ENCODE peak calls at places on chromosomes 13 and 19, in four cellular contexts. O, E, F and M are unnamed samples.

GRCh38 chr19:55809381-55810058 is 22.3 kb downstream of the NLRP11 start:
- DNase-seq in O (peak; percentile 46), E (peak; percentile 24), F (peak; percentile 48), M (no peak)

GRCh38 chr19:15282311-15282705 is 50.0 kb downstream of the BRD4 start:
- DNase-seq in O (no peak), E (no peak), F (no peak), M (no peak)

GRCh38 chr19:13692096-13692495 is 72.2 kb upstream of the MRI1 start:
- DNase-seq in O (peak; percentile 63), E (peak; percentile 73), F (peak; percentile 29), M (peak; percentile 4)

GRCh38 chr13:107851670-107852460 is 363.5 kb downstream of the LIG4 start:
- DNase-seq in O (no peak), E (no peak), F (no peak), M (no peak)

GRCh38 chr13:79637086-79637763 is 156.3 kb downstream of the NDFIP2 start:
- DNase-seq in O (no peak), E (peak; percentile 9), F (peak; percentile 88), M (no peak)

GRCh38 chr13:23469901-23470525 is 36.5 kb upstream of the SACS start:
- DNase-seq in O (peak; percentile 31), E (peak; percentile 90), F (no peak), M (peak; percentile 66)

GRCh38 chr13:33441015-33441414 is 155.5 kb upstream of the STARD13 start:
- DNase-seq in O (no peak), E (peak; percentile 47), F (peak; percentile 42), M (no peak)

GRCh38 chr19:40284501-40285352 is at the start of gene AKT2:
- DNase-seq in O (no peak), E (peak; percentile 77), F (peak; percentile 66), M (no peak)

GRCh38 chr19:1252818-1253513 is 4.6 kb downstream of the MIDN start:
- DNase-seq in O (peak; percentile 87), E (peak; percentile 98), F (peak; percentile 99), M (peak; percentile 80)

GRCh38 chr19:29805026-29805925 is 6.5 kb upstream of the CCNE1 start:
- DNase-seq in O (peak; percentile 29), E (peak; percentile 40), F (no peak), M (no peak)

GRCh38 chr19:472005-472858 is 11.4 kb upstream of the SHC2 start:
- DNase-seq in O (no peak), E (peak; percentile 58), F (no peak), M (no peak)

GRCh38 chr19:17949956-17950309 is 17.0 kb upstream of the KCNN1 start:
- DNase-seq in O (no peak), E (no peak), F (no peak), M (no peak)

GRCh38 chr13:32581177-32581786 is 5.0 kb upstream of the PDS5B start:
- DNase-seq in O (no peak), E (peak; percentile 51), F (peak; percentile 63), M (no peak)

GRCh38 chr13:112819816-112820215 is 130.0 kb downstream of the ATP11A start:
- DNase-seq in O (no peak), E (no peak), F (no peak), M (no peak)

GRCh38 chr19:50230379-50231351 is 27.2 kb downstream of the MYH14 start:
- DNase-seq in O (no peak), E (no peak), F (no peak), M (no peak)

GRCh38 chr13:76164290-76164689 is 528.2 kb downstream of the LMO7 start:
- DNase-seq in O (no peak), E (peak; percentile 33), F (no peak), M (no peak)

GRCh38 chr19:6536138-6536671 is 5.4 kb downstream of the TNFSF9 start:
- DNase-seq in O (peak; percentile 60), E (no peak), F (peak; percentile 33), M (no peak)

GRCh38 chr13:41706189-41706588 is 248.8 kb downstream of the RGCC start:
- DNase-seq in O (no peak), E (no peak), F (peak; percentile 9), M (no peak)

GRCh38 chr13:97003071-97003470 is 8.8 kb upstream of the OXGR1 start:
- DNase-seq in O (no peak), E (no peak), F (no peak), M (no peak)

GRCh38 chr13:40993987-40994386 is 25.1 kb downstream of the ELF1 start:
- DNase-seq in O (no peak), E (no peak), F (no peak), M (no peak)

GRCh38 chr19:36916991-36917390 is 859 bp downstream of the ZNF568 start:
- DNase-seq in O (peak; percentile 39), E (peak; percentile 67), F (peak; percentile 46), M (peak; percentile 7)

GRCh38 chr19:19459707-19460251 is 54.3 kb downstream of the GATAD2A start:
- DNase-seq in O (peak; percentile 65), E (peak; percentile 79), F (peak; percentile 58), M (no peak)

GRCh38 chr13:113559061-113559460 is 25.5 kb upstream of the TFDP1 start:
- DNase-seq in O (no peak), E (no peak), F (no peak), M (no peak)

GRCh38 chr19:45187421-45188100 is 9.0 kb downstream of the BLOC1S3 start:
- DNase-seq in O (no peak), E (no peak), F (no peak), M (no peak)

GRCh38 chr19:29639086-29639485 is 26.2 kb upstream of the PLEKHF1 start:
- DNase-seq in O (no peak), E (no peak), F (no peak), M (no peak)

GRCh38 chr13:95354680-95355487 is 53.6 kb upstream of the ABCC4 start:
- DNase-seq in O (no peak), E (no peak), F (peak; percentile 25), M (no peak)

GRCh38 chr13:90105881-90106496 is 1241.5 kb upstream of the MIR17HG start:
- DNase-seq in O (no peak), E (peak; percentile 17), F (peak; percentile 59), M (peak; percentile 26)

GRCh38 chr19:27962260-27962659 is 1250.7 kb downstream of the UQCRFS1 start:
- DNase-seq in O (no peak), E (no peak), F (peak; percentile 42), M (peak; percentile 55)

GRCh38 chr13:97810152-97810551 is 143.3 kb upstream of the IPO5 start:
- DNase-seq in O (no peak), E (peak; percentile 50), F (peak; percentile 57), M (no peak)

GRCh38 chr19:12786149-12786870 is 5.0 kb upstream of the JUNB start:
- DNase-seq in O (no peak), E (no peak), F (no peak), M (no peak)

GRCh38 chr19:51501594-51502263 is at the start of gene SIGLEC12:
- DNase-seq in O (no peak), E (no peak), F (no peak), M (no peak)

GRCh38 chr19:920051-920857 is 3.1 kb downstream of the KISS1R start:
- DNase-seq in O (no peak), E (peak; percentile 59), F (peak; percentile 53), M (no peak)

GRCh38 chr13:29771247-29771646 is 79.2 kb downstream of the UBL3 start:
- DNase-seq in O (no peak), E (peak; percentile 57), F (peak; percentile 57), M (peak; percentile 4)

GRCh38 chr13:77507931-77508776 is 27.4 kb upstream of the SCEL start:
- DNase-seq in O (peak; percentile 27), E (peak; percentile 89), F (peak; percentile 35), M (peak; percentile 71)

GRCh38 chr13:42320375-42320787 is 48.4 kb downstream of the AKAP11 start:
- DNase-seq in O (no peak), E (no peak), F (no peak), M (no peak)

GRCh38 chr13:49428041-49428763 is 15.7 kb downstream of the CAB39L start:
- DNase-seq in O (no peak), E (no peak), F (no peak), M (no peak)

GRCh38 chr19:32041681-32042292 is 303.6 kb upstream of the ZNF507 start:
- DNase-seq in O (peak; percentile 54), E (peak; percentile 16), F (peak; percentile 56), M (no peak)

GRCh38 chr13:101018720-101019119 is 344.1 kb upstream of the TMTC4 start:
- DNase-seq in O (peak; percentile 68), E (peak; percentile 63), F (no peak), M (peak; percentile 84)